ENCODE peak calls at places on chromosomes 2 and 18, in five cellular contexts. B is small intestine; T is MM.1S; K is GM12878; N is CD4-positive, alpha-beta memory T cell. Q is an unnamed sample.

GRCh38 chr2:12451726-12452125 is 265.0 kb upstream of the TRIB2 start:
- DNase-seq in B (peak), T (peak), K (no peak), N (peak), Q (no peak)

GRCh38 chr2:71713581-71714580 is 260.5 kb downstream of the DYSF start:
- DNase-seq in B (no peak), T (no peak), K (no peak), N (no peak), Q (no peak)

GRCh38 chr18:32072321-32072720 is 19.4 kb upstream of the RNF138 start:
- DNase-seq in B (peak), T (peak), K (no peak), N (peak), Q (no peak)

GRCh38 chr18:49625021-49625691 is 63.3 kb downstream of the LIPG start:
- DNase-seq in B (peak), T (no peak), K (no peak), N (no peak), Q (no peak)

GRCh38 chr2:152743004-152743403 is 24.6 kb downstream of the ARL6IP6 start:
- DNase-seq in B (peak), T (peak), K (no peak), N (no peak), Q (no peak)

GRCh38 chr2:230164139-230164538 is 55.6 kb downstream of the SP110 start:
- DNase-seq in B (no peak), T (no peak), K (no peak), N (no peak), Q (no peak)

GRCh38 chr2:147382322-147382948 is 462.4 kb upstream of the ACVR2A start:
- DNase-seq in B (peak), T (no peak), K (no peak), N (no peak), Q (no peak)

GRCh38 chr2:112750560-112750843 is 13.9 kb downstream of the CKAP2L start:
- DNase-seq in B (no peak), T (no peak), K (no peak), N (no peak), Q (peak)

GRCh38 chr2:233907627-233908026 is 9.5 kb upstream of the TRPM8 start:
- DNase-seq in B (no peak), T (no peak), K (no peak), N (no peak), Q (no peak)

GRCh38 chr2:186641807-186642321 is 52.0 kb upstream of the FAM171B start:
- DNase-seq in B (peak), T (peak), K (peak), N (peak), Q (peak)

GRCh38 chr2:200181732-200182131 is 124.8 kb upstream of the SPATS2L start:
- DNase-seq in B (no peak), T (no peak), K (no peak), N (no peak), Q (no peak)

GRCh38 chr2:149490296-149490695 is 97.3 kb downstream of the MMADHC start:
- DNase-seq in B (no peak), T (no peak), K (no peak), N (no peak), Q (peak)

GRCh38 chr2:202847693-202848524 is 23.7 kb downstream of the ICA1L start:
- DNase-seq in B (no peak), T (no peak), K (peak), N (no peak), Q (no peak)

GRCh38 chr2:45300026-45300750 is 290.9 kb upstream of the SIX2 start:
- DNase-seq in B (peak), T (no peak), K (no peak), N (no peak), Q (no peak)

GRCh38 chr2:38443021-38443541 is 66.0 kb upstream of the ATL2 start:
- DNase-seq in B (no peak), T (no peak), K (no peak), N (no peak), Q (no peak)

GRCh38 chr18:55477537-55478300 is 110.3 kb downstream of the TCF4 start:
- DNase-seq in B (peak), T (peak), K (peak), N (peak), Q (no peak)

GRCh38 chr2:37375721-37376399 is 31.4 kb downstream of the QPCT start:
- DNase-seq in B (no peak), T (no peak), K (no peak), N (no peak), Q (no peak)

GRCh38 chr2:10161961-10162441 is 39.5 kb downstream of the RRM2 start:
- DNase-seq in B (peak), T (no peak), K (no peak), N (no peak), Q (no peak)

GRCh38 chr2:64019083-64019974 is at the start of gene VPS54:
- DNase-seq in B (peak), T (peak), K (no peak), N (peak), Q (no peak)

GRCh38 chr2:229454934-229455631 is 184.0 kb upstream of the PID1 start:
- DNase-seq in B (no peak), T (no peak), K (no peak), N (no peak), Q (peak)

GRCh38 chr2:236167297-236168109 is 683 bp downstream of the GBX2 start:
- DNase-seq in B (peak), T (no peak), K (no peak), N (no peak), Q (no peak)

GRCh38 chr2:58973831-58974281 is 732.7 kb upstream of the FANCL start:
- DNase-seq in B (no peak), T (no peak), K (no peak), N (no peak), Q (no peak)

GRCh38 chr2:38598200-38598990 is 4.3 kb downstream of the HNRNPLL start:
- DNase-seq in B (no peak), T (no peak), K (no peak), N (no peak), Q (no peak)

GRCh38 chr2:190507135-190507534 is 27.4 kb downstream of the NEMP2 start:
- DNase-seq in B (no peak), T (no peak), K (no peak), N (no peak), Q (no peak)

GRCh38 chr2:168929031-168929430 is 27.9 kb downstream of the G6PC2 start:
- DNase-seq in B (no peak), T (no peak), K (no peak), N (no peak), Q (no peak)

GRCh38 chr2:224561234-224562005 is 23.7 kb downstream of the CUL3 start:
- DNase-seq in B (no peak), T (no peak), K (peak), N (no peak), Q (no peak)

GRCh38 chr2:197311521-197312033 is 997 bp upstream of the ANKRD44 start:
- DNase-seq in B (no peak), T (no peak), K (no peak), N (no peak), Q (no peak)

GRCh38 chr2:11169333-11169732 is 14.1 kb downstream of the SLC66A3 start:
- DNase-seq in B (peak), T (no peak), K (no peak), N (no peak), Q (no peak)

GRCh38 chr2:42128731-42129486 is 40.2 kb upstream of the EML4 start:
- DNase-seq in B (peak), T (peak), K (no peak), N (no peak), Q (peak)

GRCh38 chr18:50866765-50867164 is 12.2 kb upstream of the ME2 start:
- DNase-seq in B (no peak), T (peak), K (no peak), N (no peak), Q (no peak)

GRCh38 chr2:229686122-229686919 is 28.0 kb downstream of the DNER start:
- DNase-seq in B (no peak), T (no peak), K (no peak), N (no peak), Q (no peak)

GRCh38 chr2:18266188-18266587 is 294.3 kb downstream of the RDH14 start:
- DNase-seq in B (no peak), T (no peak), K (no peak), N (no peak), Q (no peak)

GRCh38 chr2:181174880-181175590 is 194.6 kb downstream of the UBE2E3 start:
- DNase-seq in B (no peak), T (no peak), K (no peak), N (no peak), Q (no peak)

GRCh38 chr18:58544616-58545337 is 84.1 kb downstream of the ALPK2 start:
- DNase-seq in B (no peak), T (no peak), K (no peak), N (no peak), Q (no peak)

GRCh38 chr2:188503975-188504374 is 212.3 kb downstream of the GULP1 start:
- DNase-seq in B (no peak), T (no peak), K (no peak), N (no peak), Q (no peak)

GRCh38 chr2:173298536-173299097 is 56.1 kb upstream of the CDCA7 start:
- DNase-seq in B (no peak), T (no peak), K (no peak), N (no peak), Q (no peak)

GRCh38 chr2:186543561-186544131 is 46.2 kb upstream of the ITGAV start:
- DNase-seq in B (no peak), T (no peak), K (no peak), N (no peak), Q (peak)

GRCh38 chr2:200319587-200320337 is 13.3 kb downstream of the SPATS2L start:
- DNase-seq in B (peak), T (no peak), K (no peak), N (no peak), Q (no peak)

GRCh38 chr18:74604774-74605173 is 7.1 kb downstream of the ZNF407 start:
- DNase-seq in B (no peak), T (peak), K (no peak), N (no peak), Q (no peak)
- H3K4me3 ChIP-seq in B (no peak), T (no peak), K (no peak), N (no peak), Q (no peak)

GRCh38 chr2:85756195-85756594 is 2.4 kb downstream of the ATOH8 start:
- DNase-seq in B (no peak), T (no peak), K (no peak), N (no peak), Q (no peak)
- H3K4me3 ChIP-seq in B (no peak), T (no peak), K (no peak), N (no peak), Q (peak)

GRCh38 chr2:177397501-177398289 is 5.1 kb downstream of the AGPS start:
- DNase-seq in B (no peak), T (no peak), K (no peak), N (no peak), Q (peak)
- H3K4me3 ChIP-seq in B (no peak), T (no peak), K (no peak), N (no peak), Q (no peak)

DNA sequence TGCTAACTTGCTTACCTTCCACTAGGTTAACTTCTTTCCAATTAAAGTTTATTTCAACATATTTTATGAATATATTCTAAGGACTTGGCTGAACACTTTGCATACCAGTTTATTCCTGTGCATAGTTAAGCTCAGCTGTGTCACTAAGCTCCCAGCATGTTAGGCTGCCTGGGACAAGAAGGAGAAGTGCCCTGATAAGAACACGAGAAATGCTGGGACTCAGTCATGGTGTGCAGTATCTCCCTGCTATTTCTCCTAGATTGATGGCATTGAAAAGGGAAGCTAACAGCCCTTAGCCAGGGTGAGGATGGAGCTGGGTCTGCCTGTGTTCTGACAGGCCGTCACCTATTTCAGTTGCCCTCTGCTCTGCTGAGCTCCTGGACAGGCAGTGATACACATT is 164.3 kb downstream of the TRABD2A start:
- DNase-seq in B (no peak), T (no peak), K (no peak), N (no peak), Q (no peak)
- H3K4me3 ChIP-seq in B (no peak), T (no peak), K (no peak), N (no peak), Q (no peak)

GRCh38 chr18:43134876-43135275 is 19.4 kb upstream of the RIT2 start:
- DNase-seq in B (no peak), T (no peak), K (no peak), N (no peak), Q (no peak)

GRCh38 chr18:43125471-43125870 is 10.0 kb upstream of the RIT2 start:
- DNase-seq in B (no peak), T (no peak), K (no peak), N (no peak), Q (no peak)

DNA sequence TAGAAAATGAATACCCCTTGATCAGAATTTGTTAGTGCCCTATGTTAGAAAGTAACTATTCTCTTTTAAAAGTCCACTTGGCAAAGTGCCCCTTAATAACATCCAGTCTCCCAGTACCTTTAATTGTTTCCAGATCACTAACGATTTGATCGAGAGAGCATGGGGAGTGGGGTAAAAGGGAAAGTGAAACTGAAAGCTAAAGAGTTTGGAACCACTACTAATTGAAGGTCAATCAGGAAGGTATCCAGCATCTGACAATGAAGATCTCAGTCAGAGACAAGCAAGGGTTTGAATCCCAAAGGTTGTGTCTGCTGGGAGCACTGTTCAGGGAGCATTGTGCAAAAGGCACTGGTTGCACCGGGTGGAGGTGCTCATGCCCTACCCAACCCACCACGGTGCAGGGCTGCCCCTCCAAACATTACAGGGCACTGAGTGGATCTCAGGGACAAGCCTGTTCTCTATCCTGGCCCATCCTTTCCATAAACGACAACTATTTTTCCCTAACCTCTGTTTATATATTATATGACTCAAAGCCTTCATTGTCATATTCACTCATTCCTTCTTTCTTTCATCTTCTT is 14.6 kb upstream of the RIT2 start:
- DNase-seq in B (peak), T (peak), K (no peak), N (no peak), Q (no peak)
- H3K4me3 ChIP-seq in B (no peak), T (peak), K (no peak), N (no peak), Q (peak)

DNA sequence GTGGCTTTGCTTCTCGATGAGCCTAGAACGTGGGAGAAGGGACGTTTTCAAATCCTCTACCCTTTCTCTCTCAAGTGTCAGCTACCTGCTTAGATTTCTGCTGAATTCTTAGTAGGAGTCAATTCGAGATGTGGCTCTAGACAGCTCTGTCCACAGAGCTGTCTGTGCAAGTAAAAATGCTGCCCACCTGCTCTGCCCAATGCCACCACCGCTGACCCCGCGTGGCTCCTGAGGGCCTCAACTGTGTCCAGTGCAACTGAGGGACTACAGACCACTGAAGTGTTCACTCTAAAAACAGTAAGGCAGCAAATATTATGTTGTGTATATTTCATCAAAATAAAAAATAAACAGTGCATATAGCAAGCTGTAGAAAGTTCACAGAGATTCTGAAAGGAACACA is 266.3 kb downstream of the ZNF516 start:
- DNase-seq in B (no peak), T (no peak), K (no peak), N (no peak), Q (no peak)
- H3K4me3 ChIP-seq in B (no peak), T (no peak), K (no peak), N (no peak), Q (no peak)

GRCh38 chr2:61182059-61182383 is 20.0 kb downstream of the C2orf74 start:
- DNase-seq in B (no peak), T (no peak), K (no peak), N (no peak), Q (no peak)
- H3K4me3 ChIP-seq in B (no peak), T (no peak), K (peak), N (no peak), Q (no peak)

Q was measured in AG09309.